ENCODE peak calls at places on chromosome 14, in five cellular contexts. B, P, C, V and X are unnamed samples.

GRCh38 chr14:74765721-74766120 is 2.6 kb downstream of the YLPM1 start:
- DNase-seq in B (no peak), P (no peak), C (no peak), V (no peak), X (no peak)

GRCh38 chr14:103542545-103543088 is 13.6 kb downstream of the TRMT61A start:
- DNase-seq in B (no peak), P (no peak), C (no peak), V (peak), X (no peak)

GRCh38 chr14:23055621-23056256 is 1.6 kb downstream of the CDH24 start:
- DNase-seq in B (no peak), P (no peak), C (peak), V (peak), X (no peak)

GRCh38 chr14:75299064-75299463 is 20.4 kb downstream of the FOS start:
- DNase-seq in B (no peak), P (no peak), C (peak), V (no peak), X (no peak)

GRCh38 chr14:94036328-94037167 is 10.4 kb downstream of the OTUB2 start:
- DNase-seq in B (no peak), P (peak), C (peak), V (peak), X (peak)

GRCh38 chr14:102138935-102139247 is 806 bp upstream of the WDR20 start:
- DNase-seq in B (no peak), P (no peak), C (no peak), V (no peak), X (no peak)

GRCh38 chr14:97705976-97706375 is 908.8 kb downstream of the VRK1 start:
- DNase-seq in B (peak), P (no peak), C (no peak), V (no peak), X (no peak)

GRCh38 chr14:71701990-71702389 is 230.2 kb upstream of the RGS6 start:
- DNase-seq in B (no peak), P (no peak), C (no peak), V (no peak), X (no peak)

GRCh38 chr14:34098045-34098984 is 147.4 kb upstream of the EGLN3 start:
- DNase-seq in B (no peak), P (no peak), C (peak), V (peak), X (peak)

GRCh38 chr14:100307215-100308111 is 1.2 kb upstream of the SLC25A29 start:
- DNase-seq in B (no peak), P (no peak), C (no peak), V (no peak), X (no peak)

GRCh38 chr14:100306506-100307214 is 416 bp upstream of the SLC25A29 start:
- DNase-seq in B (peak), P (peak), C (peak), V (peak), X (peak)

GRCh38 chr14:100309028-100309718 is 2.9 kb upstream of the SLC25A29 start:
- DNase-seq in B (no peak), P (no peak), C (no peak), V (no peak), X (no peak)

GRCh38 chr14:100306256-100306505 is at the start of gene SLC25A29:
- DNase-seq in B (no peak), P (no peak), C (no peak), V (no peak), X (no peak)

GRCh38 chr14:100308112-100308792 is 2.0 kb upstream of the SLC25A29 start:
- DNase-seq in B (no peak), P (no peak), C (no peak), V (no peak), X (no peak)
- H3K4me3 ChIP-seq in B (no peak), P (no peak), C (no peak), V (no peak), X (no peak)

GRCh38 chr14:100827751-100828447 is 2.0 kb downstream of the MEG3 start:
- DNase-seq in B (no peak), P (peak), C (peak), V (no peak), X (peak)
- TF ChIP-seq CTCF in B (no peak), P (peak), C (peak), V (peak), X (peak)

GRCh38 chr14:80150301-80150700 is 61.0 kb downstream of the DIO2 start:
- DNase-seq in B (no peak), P (no peak), C (no peak), V (no peak), X (peak)
- H3K4me3 ChIP-seq in B (no peak), P (no peak), C (no peak), V (no peak), X (no peak)

GRCh38 chr14:58469309-58469708 is 41.8 kb downstream of the KIAA0586 start:
- DNase-seq in B (no peak), P (no peak), C (no peak), V (no peak), X (no peak)
- TF ChIP-seq CTCF in B (no peak), P (no peak), C (no peak), V (no peak), X (no peak)